ENCODE peak calls at places on chromosomes 1 and 21, in six cellular contexts. One of them, this sample, is unnamed.

GRCh38 chr1:24805534-24806301 is 60.5 kb downstream of the CLIC4 start:
- DNase-seq in iPS-NIHi11: no peak
- DNase-seq in choroid plexus epithelial cell: peak
- DNase-seq in activated effector memory CD4-positive, alpha-beta T cell treated with anti-CD3 and anti-CD28 coated beads, Interleukin-2, amount 50 U/mL, for 16 hours: no peak
- DNase-seq in LoVo: no peak
- DNase-seq in GM20000: no peak
- DNase-seq in this sample: no peak

GRCh38 chr21:46183910-46184624 is at the start of gene SPATC1L:
- DNase-seq in choroid plexus epithelial cell: peak
- DNase-seq in GM20000: peak
- DNase-seq in iPS-NIHi11: peak
- DNase-seq in activated effector memory CD4-positive, alpha-beta T cell treated with anti-CD3 and anti-CD28 coated beads, Interleukin-2, amount 50 U/mL, for 16 hours: peak
- DNase-seq in LoVo: no peak
- DNase-seq in this sample: peak

GRCh38 chr1:165467706-165468105 is 22.8 kb upstream of the RXRG start:
- DNase-seq in iPS-NIHi11: no peak
- DNase-seq in activated effector memory CD4-positive, alpha-beta T cell treated with anti-CD3 and anti-CD28 coated beads, Interleukin-2, amount 50 U/mL, for 16 hours: no peak
- DNase-seq in LoVo: no peak
- DNase-seq in GM20000: no peak
- DNase-seq in choroid plexus epithelial cell: no peak
- DNase-seq in this sample: no peak

GRCh38 chr1:211375949-211376348 is 49.3 kb downstream of the TRAF5 start:
- DNase-seq in activated effector memory CD4-positive, alpha-beta T cell treated with anti-CD3 and anti-CD28 coated beads, Interleukin-2, amount 50 U/mL, for 16 hours: no peak
- DNase-seq in LoVo: no peak
- DNase-seq in choroid plexus epithelial cell: no peak
- DNase-seq in iPS-NIHi11: no peak
- DNase-seq in GM20000: no peak
- DNase-seq in this sample: no peak

GRCh38 chr21:33660406-33660805 is 18.1 kb downstream of the ITSN1 start:
- DNase-seq in LoVo: no peak
- DNase-seq in activated effector memory CD4-positive, alpha-beta T cell treated with anti-CD3 and anti-CD28 coated beads, Interleukin-2, amount 50 U/mL, for 16 hours: no peak
- DNase-seq in choroid plexus epithelial cell: peak
- DNase-seq in iPS-NIHi11: no peak
- DNase-seq in GM20000: no peak
- DNase-seq in this sample: no peak

GRCh38 chr21:34835526-34835925 is 166.7 kb downstream of the CLIC6 start:
- DNase-seq in LoVo: no peak
- DNase-seq in iPS-NIHi11: peak
- DNase-seq in activated effector memory CD4-positive, alpha-beta T cell treated with anti-CD3 and anti-CD28 coated beads, Interleukin-2, amount 50 U/mL, for 16 hours: no peak
- DNase-seq in GM20000: no peak
- DNase-seq in choroid plexus epithelial cell: peak
- DNase-seq in this sample: no peak

GRCh38 chr1:54263601-54264226 is 63.7 kb downstream of the MRPL37 start:
- DNase-seq in iPS-NIHi11: no peak
- DNase-seq in GM20000: no peak
- DNase-seq in choroid plexus epithelial cell: no peak
- DNase-seq in activated effector memory CD4-positive, alpha-beta T cell treated with anti-CD3 and anti-CD28 coated beads, Interleukin-2, amount 50 U/mL, for 16 hours: no peak
- DNase-seq in LoVo: no peak
- DNase-seq in this sample: no peak

GRCh38 chr1:240405751-240406150 is 206.2 kb downstream of the GREM2 start:
- DNase-seq in GM20000: no peak
- DNase-seq in activated effector memory CD4-positive, alpha-beta T cell treated with anti-CD3 and anti-CD28 coated beads, Interleukin-2, amount 50 U/mL, for 16 hours: no peak
- DNase-seq in iPS-NIHi11: no peak
- DNase-seq in choroid plexus epithelial cell: no peak
- DNase-seq in LoVo: no peak
- DNase-seq in this sample: no peak

GRCh38 chr1:201062511-201063189 is 39.1 kb upstream of the KIF21B start:
- DNase-seq in GM20000: no peak
- DNase-seq in activated effector memory CD4-positive, alpha-beta T cell treated with anti-CD3 and anti-CD28 coated beads, Interleukin-2, amount 50 U/mL, for 16 hours: no peak
- DNase-seq in LoVo: no peak
- DNase-seq in choroid plexus epithelial cell: no peak
- DNase-seq in iPS-NIHi11: peak
- DNase-seq in this sample: no peak

GRCh38 chr1:114113801-114114750 is 39.6 kb downstream of the SYT6 start:
- DNase-seq in GM20000: no peak
- DNase-seq in activated effector memory CD4-positive, alpha-beta T cell treated with anti-CD3 and anti-CD28 coated beads, Interleukin-2, amount 50 U/mL, for 16 hours: no peak
- DNase-seq in iPS-NIHi11: no peak
- DNase-seq in LoVo: peak
- DNase-seq in choroid plexus epithelial cell: peak
- DNase-seq in this sample: no peak

GRCh38 chr1:201350361-201350725 is 27.1 kb downstream of the TNNT2 start:
- DNase-seq in GM20000: no peak
- DNase-seq in LoVo: no peak
- DNase-seq in activated effector memory CD4-positive, alpha-beta T cell treated with anti-CD3 and anti-CD28 coated beads, Interleukin-2, amount 50 U/mL, for 16 hours: no peak
- DNase-seq in iPS-NIHi11: no peak
- DNase-seq in choroid plexus epithelial cell: no peak
- DNase-seq in this sample: no peak

GRCh38 chr1:3219005-3219724 is 150.2 kb downstream of the PRDM16 start:
- DNase-seq in LoVo: no peak
- DNase-seq in activated effector memory CD4-positive, alpha-beta T cell treated with anti-CD3 and anti-CD28 coated beads, Interleukin-2, amount 50 U/mL, for 16 hours: no peak
- DNase-seq in choroid plexus epithelial cell: peak
- DNase-seq in GM20000: no peak
- DNase-seq in iPS-NIHi11: no peak
- DNase-seq in this sample: no peak

GRCh38 chr1:145845514-145846161 is at the start of gene NUDT17:
- DNase-seq in activated effector memory CD4-positive, alpha-beta T cell treated with anti-CD3 and anti-CD28 coated beads, Interleukin-2, amount 50 U/mL, for 16 hours: peak
- DNase-seq in GM20000: peak
- DNase-seq in choroid plexus epithelial cell: peak
- DNase-seq in iPS-NIHi11: peak
- DNase-seq in LoVo: peak
- DNase-seq in this sample: peak

GRCh38 chr1:112575154-112575804 is 43.7 kb downstream of the ST7L start:
- DNase-seq in iPS-NIHi11: no peak
- DNase-seq in GM20000: no peak
- DNase-seq in choroid plexus epithelial cell: peak
- DNase-seq in LoVo: no peak
- DNase-seq in activated effector memory CD4-positive, alpha-beta T cell treated with anti-CD3 and anti-CD28 coated beads, Interleukin-2, amount 50 U/mL, for 16 hours: no peak
- DNase-seq in this sample: no peak

GRCh38 chr21:41715649-41716321 is 51.1 kb downstream of the RIPK4 start:
- DNase-seq in LoVo: peak
- DNase-seq in choroid plexus epithelial cell: no peak
- DNase-seq in activated effector memory CD4-positive, alpha-beta T cell treated with anti-CD3 and anti-CD28 coated beads, Interleukin-2, amount 50 U/mL, for 16 hours: no peak
- DNase-seq in GM20000: no peak
- DNase-seq in iPS-NIHi11: no peak
- DNase-seq in this sample: no peak

GRCh38 chr1:155531624-155532023 is 31.0 kb downstream of the ASH1L start:
- DNase-seq in GM20000: no peak
- DNase-seq in activated effector memory CD4-positive, alpha-beta T cell treated with anti-CD3 and anti-CD28 coated beads, Interleukin-2, amount 50 U/mL, for 16 hours: no peak
- DNase-seq in choroid plexus epithelial cell: peak
- DNase-seq in iPS-NIHi11: no peak
- DNase-seq in LoVo: no peak
- DNase-seq in this sample: no peak

GRCh38 chr1:226717256-226717909 is 21.7 kb downstream of the ITPKB start:
- DNase-seq in choroid plexus epithelial cell: no peak
- DNase-seq in GM20000: no peak
- DNase-seq in LoVo: no peak
- DNase-seq in iPS-NIHi11: no peak
- DNase-seq in activated effector memory CD4-positive, alpha-beta T cell treated with anti-CD3 and anti-CD28 coated beads, Interleukin-2, amount 50 U/mL, for 16 hours: peak
- DNase-seq in this sample: no peak

GRCh38 chr1:151510614-151510956 is 602 bp upstream of the CGN start:
- DNase-seq in activated effector memory CD4-positive, alpha-beta T cell treated with anti-CD3 and anti-CD28 coated beads, Interleukin-2, amount 50 U/mL, for 16 hours: no peak
- DNase-seq in GM20000: no peak
- DNase-seq in LoVo: no peak
- DNase-seq in iPS-NIHi11: no peak
- DNase-seq in choroid plexus epithelial cell: no peak
- DNase-seq in this sample: no peak

GRCh38 chr1:228318823-228319241 is 87.8 kb downstream of the TRIM11 start:
- DNase-seq in GM20000: peak
- DNase-seq in activated effector memory CD4-positive, alpha-beta T cell treated with anti-CD3 and anti-CD28 coated beads, Interleukin-2, amount 50 U/mL, for 16 hours: peak
- DNase-seq in LoVo: no peak
- DNase-seq in iPS-NIHi11: no peak
- DNase-seq in choroid plexus epithelial cell: no peak
- DNase-seq in this sample: no peak

GRCh38 chr1:47411441-47411840 is 4.6 kb upstream of the FOXE3 start:
- DNase-seq in iPS-NIHi11: no peak
- DNase-seq in GM20000: no peak
- DNase-seq in choroid plexus epithelial cell: peak
- DNase-seq in LoVo: no peak
- DNase-seq in activated effector memory CD4-positive, alpha-beta T cell treated with anti-CD3 and anti-CD28 coated beads, Interleukin-2, amount 50 U/mL, for 16 hours: no peak
- DNase-seq in this sample: no peak

GRCh38 chr1:172180886-172181285 is 239.6 kb upstream of the C1orf105 start:
- DNase-seq in activated effector memory CD4-positive, alpha-beta T cell treated with anti-CD3 and anti-CD28 coated beads, Interleukin-2, amount 50 U/mL, for 16 hours: peak
- DNase-seq in iPS-NIHi11: no peak
- DNase-seq in GM20000: peak
- DNase-seq in LoVo: no peak
- DNase-seq in choroid plexus epithelial cell: peak
- DNase-seq in this sample: no peak

GRCh38 chr1:75396258-75396657 is 214.7 kb downstream of the SLC44A5 start:
- DNase-seq in iPS-NIHi11: no peak
- DNase-seq in GM20000: no peak
- DNase-seq in choroid plexus epithelial cell: no peak
- DNase-seq in LoVo: no peak
- DNase-seq in activated effector memory CD4-positive, alpha-beta T cell treated with anti-CD3 and anti-CD28 coated beads, Interleukin-2, amount 50 U/mL, for 16 hours: no peak
- DNase-seq in this sample: no peak

GRCh38 chr1:157040802-157041201 is 4.7 kb downstream of the ARHGEF11 start:
- DNase-seq in iPS-NIHi11: no peak
- DNase-seq in LoVo: no peak
- DNase-seq in choroid plexus epithelial cell: peak
- DNase-seq in activated effector memory CD4-positive, alpha-beta T cell treated with anti-CD3 and anti-CD28 coated beads, Interleukin-2, amount 50 U/mL, for 16 hours: no peak
- DNase-seq in GM20000: no peak
- DNase-seq in this sample: no peak

GRCh38 chr1:54134301-54134700 is 18.5 kb downstream of the CDCP2 start:
- DNase-seq in choroid plexus epithelial cell: no peak
- DNase-seq in activated effector memory CD4-positive, alpha-beta T cell treated with anti-CD3 and anti-CD28 coated beads, Interleukin-2, amount 50 U/mL, for 16 hours: no peak
- DNase-seq in iPS-NIHi11: no peak
- DNase-seq in LoVo: no peak
- DNase-seq in GM20000: no peak
- DNase-seq in this sample: no peak

GRCh38 chr1:232622378-232622777 is 7.6 kb downstream of the SIPA1L2 start:
- DNase-seq in activated effector memory CD4-positive, alpha-beta T cell treated with anti-CD3 and anti-CD28 coated beads, Interleukin-2, amount 50 U/mL, for 16 hours: no peak
- DNase-seq in LoVo: peak
- DNase-seq in iPS-NIHi11: no peak
- DNase-seq in choroid plexus epithelial cell: no peak
- DNase-seq in GM20000: no peak
- DNase-seq in this sample: no peak

GRCh38 chr1:153745417-153745816 is 17.6 kb downstream of the INTS3 start:
- DNase-seq in choroid plexus epithelial cell: no peak
- DNase-seq in GM20000: no peak
- DNase-seq in iPS-NIHi11: peak
- DNase-seq in LoVo: no peak
- DNase-seq in activated effector memory CD4-positive, alpha-beta T cell treated with anti-CD3 and anti-CD28 coated beads, Interleukin-2, amount 50 U/mL, for 16 hours: no peak
- DNase-seq in this sample: no peak

GRCh38 chr1:170864238-170864637 is 71.1 kb upstream of the MROH9 start:
- DNase-seq in iPS-NIHi11: no peak
- DNase-seq in LoVo: no peak
- DNase-seq in choroid plexus epithelial cell: peak
- DNase-seq in activated effector memory CD4-positive, alpha-beta T cell treated with anti-CD3 and anti-CD28 coated beads, Interleukin-2, amount 50 U/mL, for 16 hours: no peak
- DNase-seq in GM20000: no peak
- DNase-seq in this sample: no peak

GRCh38 chr1:38908821-38909220 is 27.4 kb upstream of the GJA9 start:
- DNase-seq in activated effector memory CD4-positive, alpha-beta T cell treated with anti-CD3 and anti-CD28 coated beads, Interleukin-2, amount 50 U/mL, for 16 hours: no peak
- DNase-seq in GM20000: no peak
- DNase-seq in iPS-NIHi11: no peak
- DNase-seq in choroid plexus epithelial cell: no peak
- DNase-seq in LoVo: no peak
- DNase-seq in this sample: no peak

GRCh38 chr1:186559601-186560116 is 98.7 kb upstream of the PDC start:
- DNase-seq in LoVo: no peak
- DNase-seq in iPS-NIHi11: no peak
- DNase-seq in activated effector memory CD4-positive, alpha-beta T cell treated with anti-CD3 and anti-CD28 coated beads, Interleukin-2, amount 50 U/mL, for 16 hours: no peak
- DNase-seq in GM20000: no peak
- DNase-seq in choroid plexus epithelial cell: peak
- DNase-seq in this sample: no peak

GRCh38 chr1:237473896-237474295 is 416.8 kb downstream of the ZP4 start:
- DNase-seq in choroid plexus epithelial cell: no peak
- DNase-seq in activated effector memory CD4-positive, alpha-beta T cell treated with anti-CD3 and anti-CD28 coated beads, Interleukin-2, amount 50 U/mL, for 16 hours: no peak
- DNase-seq in LoVo: no peak
- DNase-seq in iPS-NIHi11: no peak
- DNase-seq in GM20000: no peak
- DNase-seq in this sample: no peak

GRCh38 chr1:43270421-43271095 is 775 bp downstream of the TMEM125 start:
- DNase-seq in LoVo: peak
- DNase-seq in GM20000: peak
- DNase-seq in activated effector memory CD4-positive, alpha-beta T cell treated with anti-CD3 and anti-CD28 coated beads, Interleukin-2, amount 50 U/mL, for 16 hours: peak
- DNase-seq in iPS-NIHi11: peak
- DNase-seq in choroid plexus epithelial cell: peak
- DNase-seq in this sample: no peak

GRCh38 chr1:153805929-153806750 is 30.9 kb downstream of the SLC27A3 start:
- DNase-seq in activated effector memory CD4-positive, alpha-beta T cell treated with anti-CD3 and anti-CD28 coated beads, Interleukin-2, amount 50 U/mL, for 16 hours: no peak
- DNase-seq in LoVo: no peak
- DNase-seq in choroid plexus epithelial cell: peak
- DNase-seq in GM20000: no peak
- DNase-seq in iPS-NIHi11: no peak
- DNase-seq in this sample: no peak

GRCh38 chr1:59029366-59029765 is 245.5 kb upstream of the JUN start:
- DNase-seq in iPS-NIHi11: no peak
- DNase-seq in activated effector memory CD4-positive, alpha-beta T cell treated with anti-CD3 and anti-CD28 coated beads, Interleukin-2, amount 50 U/mL, for 16 hours: no peak
- DNase-seq in LoVo: no peak
- DNase-seq in GM20000: no peak
- DNase-seq in choroid plexus epithelial cell: no peak
- DNase-seq in this sample: no peak

GRCh38 chr1:9588551-9589143 is at the start of gene TMEM201:
- DNase-seq in iPS-NIHi11: peak
- DNase-seq in GM20000: peak
- DNase-seq in activated effector memory CD4-positive, alpha-beta T cell treated with anti-CD3 and anti-CD28 coated beads, Interleukin-2, amount 50 U/mL, for 16 hours: peak
- DNase-seq in LoVo: peak
- DNase-seq in choroid plexus epithelial cell: peak
- DNase-seq in this sample: peak

GRCh38 chr1:208885046-208885445 is 640.9 kb upstream of the PLXNA2 start:
- DNase-seq in LoVo: no peak
- DNase-seq in GM20000: no peak
- DNase-seq in choroid plexus epithelial cell: no peak
- DNase-seq in activated effector memory CD4-positive, alpha-beta T cell treated with anti-CD3 and anti-CD28 coated beads, Interleukin-2, amount 50 U/mL, for 16 hours: no peak
- DNase-seq in iPS-NIHi11: no peak
- DNase-seq in this sample: no peak

GRCh38 chr1:93076268-93076667 is 2.8 kb upstream of the MTF2 start:
- DNase-seq in LoVo: no peak
- DNase-seq in iPS-NIHi11: no peak
- DNase-seq in choroid plexus epithelial cell: no peak
- DNase-seq in GM20000: no peak
- DNase-seq in activated effector memory CD4-positive, alpha-beta T cell treated with anti-CD3 and anti-CD28 coated beads, Interleukin-2, amount 50 U/mL, for 16 hours: no peak
- DNase-seq in this sample: no peak

GRCh38 chr1:208230668-208231529 is 13.3 kb downstream of the PLXNA2 start:
- DNase-seq in choroid plexus epithelial cell: no peak
- DNase-seq in iPS-NIHi11: no peak
- DNase-seq in GM20000: no peak
- DNase-seq in activated effector memory CD4-positive, alpha-beta T cell treated with anti-CD3 and anti-CD28 coated beads, Interleukin-2, amount 50 U/mL, for 16 hours: no peak
- DNase-seq in LoVo: no peak
- DNase-seq in this sample: no peak

GRCh38 chr1:25033030-25033827 is 103.2 kb upstream of the RUNX3 start:
- DNase-seq in choroid plexus epithelial cell: no peak
- DNase-seq in activated effector memory CD4-positive, alpha-beta T cell treated with anti-CD3 and anti-CD28 coated beads, Interleukin-2, amount 50 U/mL, for 16 hours: no peak
- DNase-seq in LoVo: no peak
- DNase-seq in iPS-NIHi11: no peak
- DNase-seq in GM20000: no peak
- DNase-seq in this sample: no peak

GRCh38 chr1:8880068-8880676 is 1.7 kb upstream of the ENO1 start:
- DNase-seq in LoVo: peak
- DNase-seq in iPS-NIHi11: peak
- DNase-seq in choroid plexus epithelial cell: peak
- DNase-seq in activated effector memory CD4-positive, alpha-beta T cell treated with anti-CD3 and anti-CD28 coated beads, Interleukin-2, amount 50 U/mL, for 16 hours: peak
- DNase-seq in GM20000: peak
- DNase-seq in this sample: no peak

GRCh38 chr1:46523556-46524443 is 27.6 kb downstream of the KNCN start:
- DNase-seq in iPS-NIHi11: no peak
- DNase-seq in activated effector memory CD4-positive, alpha-beta T cell treated with anti-CD3 and anti-CD28 coated beads, Interleukin-2, amount 50 U/mL, for 16 hours: no peak
- DNase-seq in choroid plexus epithelial cell: no peak
- DNase-seq in LoVo: no peak
- DNase-seq in GM20000: no peak
- DNase-seq in this sample: no peak